ENCODE peak calls at places on chromosomes 16 and 17, in six cellular contexts. V is neuronal stem cell, G is fibroblast of lung, X is IMR-90, F is mesenchymal stem cell, Y is HCT116. A is an unnamed sample. For H3K36me3, the result is how much of the 10 kb centered on the place peaks cover.

GRCh38 chr17:78237403-78238012 is 6.1 kb downstream of the TMEM235 start:
- DNase-seq in F (no peak), X (no peak), V (no peak), Y (no peak), G (no peak), A (no peak)

GRCh38 chr17:66952681-66953638 is 11.5 kb upstream of the CACNG4 start:
- DNase-seq in X (no peak), F (no peak), V (no peak), Y (no peak), G (no peak), A (no peak)

GRCh38 chr17:83103200-83103937 is 24.0 kb downstream of the METRNL start:
- DNase-seq in X (peak), F (no peak), Y (peak), V (no peak), G (no peak), A (peak)

GRCh38 chr16:60636117-60636516 is 1400.1 kb downstream of the CDH8 start:
- DNase-seq in X (no peak), Y (no peak), G (no peak), F (no peak), V (no peak), A (no peak)

GRCh38 chr16:56603589-56603988 is 4.8 kb upstream of the MT2A start:
- DNase-seq in G (peak), Y (peak), V (no peak), F (peak), X (peak), A (peak)

GRCh38 chr17:77942111-77942988 is 16.2 kb upstream of the TNRC6C start:
- DNase-seq in G (no peak), Y (no peak), X (no peak), V (no peak), F (no peak), A (no peak)

GRCh38 chr17:31339906-31340661 is 18.7 kb upstream of the EVI2A start:
- DNase-seq in G (peak), F (peak), X (peak), V (no peak), Y (no peak), A (peak)

GRCh38 chr17:38741853-38742421 is 6.2 kb downstream of the PCGF2 start:
- DNase-seq in G (no peak), Y (no peak), V (no peak), X (no peak), F (no peak), A (peak)

GRCh38 chr17:3534881-3535252 is 22.7 kb downstream of the TRPV3 start:
- DNase-seq in F (peak), V (no peak), X (peak), Y (peak), G (peak), A (peak)

GRCh38 chr17:48637323-48638260 is 11.4 kb upstream of the HOXB9 start:
- DNase-seq in V (no peak), X (peak), G (peak), F (peak), Y (no peak), A (no peak)

GRCh38 chr17:82269138-82269881 is 4.2 kb downstream of the CSNK1D start:
- DNase-seq in G (no peak), V (no peak), X (no peak), F (no peak), Y (no peak), A (no peak)

GRCh38 chr16:8644513-8645140 is 23.1 kb downstream of the METTL22 start:
- DNase-seq in G (no peak), F (no peak), V (no peak), X (no peak), Y (no peak), A (no peak)
- H3K9ac ChIP-seq in G (no peak), F (no peak), V (no peak), X (no peak), Y (no peak), A (no peak)

DNA sequence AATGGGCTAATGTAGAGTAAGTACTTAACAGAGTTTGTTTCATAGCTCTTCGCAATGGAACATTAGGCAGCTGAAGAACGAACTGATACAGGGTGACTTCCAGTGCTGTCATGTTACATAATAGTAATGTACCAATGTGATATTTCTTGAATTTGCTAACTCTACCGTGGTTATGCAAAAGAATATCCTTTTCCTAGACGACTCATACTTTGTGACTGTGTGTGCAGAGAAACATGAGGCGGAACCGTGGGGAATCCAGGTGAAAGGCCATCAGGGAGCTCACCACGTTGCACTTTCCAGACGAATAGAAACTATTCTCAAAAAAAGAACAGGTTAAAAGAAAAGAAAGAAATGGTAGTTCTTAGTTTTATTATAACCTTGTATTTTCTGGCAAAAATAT is 13.2 kb downstream of the NOB1 start:
- DNase-seq in G (peak), Y (no peak), V (no peak), X (peak), F (peak), A (no peak)
- H3K36me3 ChIP-seq in G (under half), Y (under half), V (half or more), X (half or more), F (half or more), A (half or more)

GRCh38 chr17:62746941-62747340 is 61.2 kb downstream of the MARCHF10 start:
- DNase-seq in F (no peak), G (no peak), V (no peak), Y (no peak), X (no peak), A (no peak)

GRCh38 chr17:62750502-62751349 is 57.4 kb downstream of the MARCHF10 start:
- DNase-seq in Y (no peak), G (peak), X (peak), F (no peak), V (no peak), A (no peak)

GRCh38 chr17:62753562-62753961 is 54.6 kb downstream of the MARCHF10 start:
- DNase-seq in G (no peak), V (no peak), F (no peak), X (no peak), Y (no peak), A (no peak)

GRCh38 chr17:62751350-62751691 is 56.8 kb downstream of the MARCHF10 start:
- DNase-seq in G (no peak), V (no peak), X (peak), Y (no peak), F (no peak), A (no peak)

DNA sequence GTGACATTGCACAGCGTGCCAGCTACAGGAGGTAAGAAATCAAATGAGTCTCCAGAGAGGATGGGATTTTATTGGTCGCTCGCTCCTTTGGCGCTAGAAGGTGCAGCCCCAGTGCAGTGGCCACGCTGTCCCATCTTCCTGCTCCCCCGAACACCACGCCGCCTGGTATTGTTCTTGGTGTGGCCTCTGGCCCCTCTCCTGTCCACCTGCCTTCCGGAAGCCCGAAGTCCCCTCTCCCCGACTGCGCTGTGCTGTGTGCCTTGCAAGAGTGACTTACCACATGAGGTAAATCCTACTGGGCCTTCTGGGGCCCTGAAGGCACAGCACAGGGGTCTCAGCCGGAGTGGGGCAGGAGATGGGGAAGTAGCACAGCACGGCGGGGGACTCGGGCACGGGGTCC is 58.2 kb downstream of the MARCHF10 start:
- DNase-seq in G (no peak), Y (no peak), F (no peak), X (no peak), V (no peak), A (no peak)
- H3K4me3 ChIP-seq in G (no peak), Y (no peak), F (no peak), X (no peak), V (no peak), A (no peak)

GRCh38 chr17:44374306-44375195 is 10.9 kb upstream of the FAM171A2 start:
- DNase-seq in Y (no peak), V (no peak), G (no peak), F (no peak), X (peak), A (no peak)
- H3K9ac ChIP-seq in Y (no peak), V (no peak), G (no peak), F (no peak), X (no peak), A (no peak)

GRCh38 chr16:31880322-31880979 is 6.8 kb downstream of the ZNF267 start:
- DNase-seq in G (peak), F (peak), V (no peak), Y (no peak), X (peak), A (peak)
- H3K36me3 ChIP-seq in G (under half), F (under half), V (half or more), Y (under half), X (under half), A (under half)

GRCh38 chr17:1159781-1160180 is 20.0 kb downstream of the ABR start:
- DNase-seq in G (no peak), V (no peak), X (no peak), Y (no peak), F (no peak), A (no peak)

GRCh38 chr17:1162116-1162855 is 17.5 kb downstream of the ABR start:
- DNase-seq in G (no peak), Y (no peak), F (no peak), V (no peak), X (no peak), A (no peak)

GRCh38 chr17:1158879-1159278 is 20.9 kb downstream of the ABR start:
- DNase-seq in F (no peak), Y (no peak), G (peak), X (peak), V (no peak), A (no peak)

GRCh38 chr17:1156864-1157263 is 22.9 kb downstream of the ABR start:
- DNase-seq in X (no peak), V (no peak), Y (no peak), F (no peak), G (peak), A (no peak)

DNA sequence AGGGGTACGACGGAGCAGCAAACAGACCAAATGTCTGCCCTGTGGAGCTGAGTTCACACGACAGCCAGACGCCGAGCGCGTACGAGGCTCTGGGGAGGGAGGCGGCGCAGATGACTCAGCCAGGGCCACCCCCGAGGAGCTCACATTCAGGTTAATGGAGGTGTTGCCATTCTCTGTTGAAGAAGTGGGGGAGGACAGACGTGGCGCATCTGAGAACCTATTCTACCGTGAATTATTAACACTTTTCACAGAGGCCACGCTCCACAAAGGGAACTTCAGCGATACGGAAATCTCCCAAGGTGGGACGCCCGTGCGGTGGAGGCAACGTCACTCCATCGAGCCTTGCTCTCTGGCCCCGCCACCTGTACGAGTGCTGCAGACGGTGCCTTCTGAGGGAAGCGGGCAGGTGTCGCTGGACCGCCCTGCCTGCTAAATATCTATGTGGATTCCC is 19.2 kb downstream of the ABR start:
- DNase-seq in Y (no peak), X (no peak), F (no peak), G (peak), V (no peak), A (no peak)
- H3K4me3 ChIP-seq in Y (no peak), X (no peak), F (no peak), G (no peak), V (peak), A (no peak)

GRCh38 chr16:89052191-89052787 is 41.4 kb upstream of the ACSF3 start:
- DNase-seq in G (peak), Y (no peak), F (no peak), V (no peak), X (no peak), A (no peak)
- H3K9ac ChIP-seq in G (no peak), Y (peak), F (no peak), V (peak), X (no peak), A (no peak)

A was measured in adipocyte.